ENCODE peak calls at places on chromosomes 11 and 22, in five cellular contexts. One of them, this sample, is unnamed.
A peak's percentile ranks its signal among the peaks of the same experiment; 100 is the strongest.

GRCh38 chr22:44840611-44841322 is 88.4 kb downstream of the ARHGAP8 start:
- DNase-seq in AG08395: no peak
- DNase-seq in T-helper 17 cell: no peak
- DNase-seq in kidney: peak; percentile 55
- DNase-seq in fibroblast of lung: no peak
- DNase-seq in this sample: no peak

GRCh38 chr22:17748555-17749353 is 25.5 kb downstream of the BID start:
- DNase-seq in AG08395: no peak
- DNase-seq in T-helper 17 cell: no peak
- DNase-seq in kidney: no peak
- DNase-seq in fibroblast of lung: no peak
- DNase-seq in this sample: no peak

GRCh38 chr22:44765571-44766285 is 13.4 kb downstream of the ARHGAP8 start:
- DNase-seq in AG08395: no peak
- DNase-seq in T-helper 17 cell: no peak
- DNase-seq in kidney: peak; percentile 57
- DNase-seq in fibroblast of lung: peak; percentile 36
- DNase-seq in this sample: no peak

GRCh38 chr11:69127091-69127850 is 28.5 kb upstream of the SMIM38 start:
- DNase-seq in AG08395: no peak
- DNase-seq in T-helper 17 cell: no peak
- DNase-seq in kidney: peak; percentile 59
- DNase-seq in fibroblast of lung: peak; percentile 47
- DNase-seq in this sample: no peak

GRCh38 chr11:65822760-65823528 is 10.8 kb upstream of the SNX32 start:
- DNase-seq in AG08395: no peak
- DNase-seq in T-helper 17 cell: no peak
- DNase-seq in kidney: no peak
- DNase-seq in fibroblast of lung: no peak
- DNase-seq in this sample: no peak

GRCh38 chr11:115334932-115335788 is 169.1 kb downstream of the CADM1 start:
- DNase-seq in AG08395: peak; percentile 31
- DNase-seq in T-helper 17 cell: no peak
- DNase-seq in kidney: no peak
- DNase-seq in fibroblast of lung: peak; percentile 54
- DNase-seq in this sample: peak; percentile 46

GRCh38 chr11:43447124-43447523 is 88.4 kb downstream of the TTC17 start:
- DNase-seq in AG08395: no peak
- DNase-seq in T-helper 17 cell: no peak
- DNase-seq in kidney: no peak
- DNase-seq in fibroblast of lung: peak; percentile 17
- DNase-seq in this sample: no peak

GRCh38 chr11:91178366-91178765 is 955.5 kb upstream of the CHORDC1 start:
- DNase-seq in AG08395: no peak
- DNase-seq in T-helper 17 cell: no peak
- DNase-seq in kidney: no peak
- DNase-seq in fibroblast of lung: no peak
- DNase-seq in this sample: no peak

GRCh38 chr22:50542416-50542927 is 3.2 kb upstream of the KLHDC7B start:
- DNase-seq in AG08395: no peak
- DNase-seq in T-helper 17 cell: no peak
- DNase-seq in kidney: no peak
- DNase-seq in fibroblast of lung: no peak
- DNase-seq in this sample: no peak

GRCh38 chr11:36091256-36091811 is 147.5 kb downstream of the LDLRAD3 start:
- DNase-seq in AG08395: no peak
- DNase-seq in T-helper 17 cell: no peak
- DNase-seq in kidney: no peak
- DNase-seq in fibroblast of lung: peak; percentile 95
- DNase-seq in this sample: peak; percentile 44

GRCh38 chr22:37425800-37426531 is 1.3 kb downstream of the ELFN2 start:
- DNase-seq in AG08395: no peak
- DNase-seq in T-helper 17 cell: no peak
- DNase-seq in kidney: no peak
- DNase-seq in fibroblast of lung: peak; percentile 81
- DNase-seq in this sample: no peak

GRCh38 chr11:128172046-128172878 is 415.1 kb downstream of the ETS1 start:
- DNase-seq in AG08395: peak; percentile 85
- DNase-seq in T-helper 17 cell: peak; percentile 58
- DNase-seq in kidney: no peak
- DNase-seq in fibroblast of lung: peak; percentile 71
- DNase-seq in this sample: peak; percentile 76

GRCh38 chr11:27357250-27357649 is 5.8 kb downstream of the CCDC34 start:
- DNase-seq in AG08395: no peak
- DNase-seq in T-helper 17 cell: no peak
- DNase-seq in kidney: no peak
- DNase-seq in fibroblast of lung: no peak
- DNase-seq in this sample: no peak

GRCh38 chr11:64745219-64745522 is 1.2 kb upstream of the RASGRP2 start:
- DNase-seq in AG08395: no peak
- DNase-seq in T-helper 17 cell: peak; percentile 72
- DNase-seq in kidney: peak; percentile 97
- DNase-seq in fibroblast of lung: no peak
- DNase-seq in this sample: no peak

GRCh38 chr22:37062657-37063381 is 11.3 kb downstream of the KCTD17 start:
- DNase-seq in AG08395: no peak
- DNase-seq in T-helper 17 cell: no peak
- DNase-seq in kidney: peak; percentile 63
- DNase-seq in fibroblast of lung: no peak
- DNase-seq in this sample: no peak

GRCh38 chr11:130383363-130384168 is 44.8 kb downstream of the ADAMTS8 start:
- DNase-seq in AG08395: peak; percentile 42
- DNase-seq in T-helper 17 cell: no peak
- DNase-seq in kidney: no peak
- DNase-seq in fibroblast of lung: peak; percentile 100
- DNase-seq in this sample: peak; percentile 49

GRCh38 chr11:130782361-130783221 is 133.7 kb downstream of the SNX19 start:
- DNase-seq in AG08395: peak; percentile 21
- DNase-seq in T-helper 17 cell: no peak
- DNase-seq in kidney: no peak
- DNase-seq in fibroblast of lung: peak; percentile 86
- DNase-seq in this sample: peak; percentile 54

GRCh38 chr11:57294225-57295131 is 30.3 kb downstream of the TNKS1BP1 start:
- DNase-seq in AG08395: peak; percentile 42
- DNase-seq in T-helper 17 cell: no peak
- DNase-seq in kidney: no peak
- DNase-seq in fibroblast of lung: peak; percentile 87
- DNase-seq in this sample: peak; percentile 77

GRCh38 chr22:40855104-40855959 is 1.1 kb downstream of the ST13 start:
- DNase-seq in AG08395: no peak
- DNase-seq in T-helper 17 cell: no peak
- DNase-seq in kidney: no peak
- DNase-seq in fibroblast of lung: peak; percentile 24
- DNase-seq in this sample: no peak

GRCh38 chr11:92180226-92180625 is 44.4 kb upstream of the FAT3 start:
- DNase-seq in AG08395: no peak
- DNase-seq in T-helper 17 cell: no peak
- DNase-seq in kidney: no peak
- DNase-seq in fibroblast of lung: no peak
- DNase-seq in this sample: no peak

GRCh38 chr11:128511712-128512111 is 75.6 kb downstream of the ETS1 start:
- DNase-seq in AG08395: no peak
- DNase-seq in T-helper 17 cell: no peak
- DNase-seq in kidney: no peak
- DNase-seq in fibroblast of lung: no peak
- DNase-seq in this sample: peak; percentile 38

GRCh38 chr11:125948278-125949051 is 2.6 kb downstream of the VSIG10L2 start:
- DNase-seq in AG08395: no peak
- DNase-seq in T-helper 17 cell: no peak
- DNase-seq in kidney: no peak
- DNase-seq in fibroblast of lung: no peak
- DNase-seq in this sample: no peak

GRCh38 chr22:26536056-26536761 is 23.9 kb upstream of the TFIP11 start:
- DNase-seq in AG08395: no peak
- DNase-seq in T-helper 17 cell: no peak
- DNase-seq in kidney: no peak
- DNase-seq in fibroblast of lung: no peak
- DNase-seq in this sample: no peak

GRCh38 chr11:103433976-103434375 is 324.8 kb downstream of the DYNC2H1 start:
- DNase-seq in AG08395: no peak
- DNase-seq in T-helper 17 cell: no peak
- DNase-seq in kidney: no peak
- DNase-seq in fibroblast of lung: peak; percentile 53
- DNase-seq in this sample: no peak

GRCh38 chr11:100860318-100860896 is 173.3 kb downstream of the ARHGAP42 start:
- DNase-seq in AG08395: no peak
- DNase-seq in T-helper 17 cell: no peak
- DNase-seq in kidney: no peak
- DNase-seq in fibroblast of lung: no peak
- DNase-seq in this sample: no peak

GRCh38 chr11:13954591-13954990 is 7.9 kb upstream of the SPON1 start:
- DNase-seq in AG08395: no peak
- DNase-seq in T-helper 17 cell: no peak
- DNase-seq in kidney: no peak
- DNase-seq in fibroblast of lung: no peak
- DNase-seq in this sample: no peak

GRCh38 chr22:42294034-42294985 is 23.9 kb upstream of the TCF20 start:
- DNase-seq in AG08395: peak; percentile 67
- DNase-seq in T-helper 17 cell: no peak
- DNase-seq in kidney: no peak
- DNase-seq in fibroblast of lung: peak; percentile 36
- DNase-seq in this sample: peak; percentile 35